ENCODE peak calls at places on chromosome 14, in ten cellular contexts. S is lower leg skin, O is ureter, Y is iPS DF 19.7, U is NCI-H146, J is GM23338, M is tibial nerve, R is NCI-H524 treated with DMSO at 0.1 percent for 48 hours, G is NCI-H345, Q is dermis microvascular lymphatic vessel endothelial cell. C is an unnamed sample.

GRCh38 chr14:50719911-50720759 is 52.0 kb upstream of the SAV1 start:
- DNase-seq in Y (no peak), J (no peak), U (no peak), G (no peak), O (no peak), R (no peak), S (no peak), M (no peak), Q (no peak), C (no peak)

GRCh38 chr14:99902925-99903324 is 109.7 kb downstream of the EML1 start:
- DNase-seq in G (no peak), Q (no peak), Y (no peak), O (no peak), M (no peak), S (no peak), J (no peak), R (no peak), U (no peak), C (no peak)

GRCh38 chr14:91252901-91253794 is 8.6 kb upstream of the GPR68 start:
- DNase-seq in J (peak; percentile 88), R (no peak), U (peak; percentile 33), Y (no peak), S (no peak), M (no peak), O (no peak), G (peak; percentile 37), Q (no peak), C (no peak)

GRCh38 chr14:23537351-23538048 is 14.1 kb downstream of the ZFHX2 start:
- DNase-seq in O (no peak), R (no peak), S (no peak), U (no peak), M (no peak), G (no peak), Y (peak; percentile 98), Q (peak; percentile 21), J (peak; percentile 97), C (no peak)

GRCh38 chr14:104332634-104333270 is 194.4 kb downstream of the KIF26A start:
- DNase-seq in U (no peak), O (peak; percentile 41), R (no peak), S (peak; percentile 86), M (peak; percentile 43), Q (no peak), G (no peak), Y (no peak), J (no peak), C (no peak)

GRCh38 chr14:77190977-77191376 is 9.4 kb downstream of the TMEM63C start:
- DNase-seq in M (no peak), U (no peak), O (no peak), Y (no peak), G (no peak), Q (no peak), S (no peak), R (no peak), J (peak; percentile 40), C (no peak)

GRCh38 chr14:21063479-21063878 is 5.9 kb downstream of the RNASE8 start:
- DNase-seq in G (no peak), Q (no peak), M (peak; percentile 23), Y (no peak), S (peak; percentile 80), U (no peak), R (no peak), J (peak; percentile 23), O (no peak), C (peak; percentile 62)

GRCh38 chr14:73203527-73203926 is 33.8 kb upstream of the PAPLN start:
- DNase-seq in Q (no peak), U (no peak), G (no peak), M (no peak), Y (no peak), R (no peak), J (peak; percentile 28), O (no peak), S (no peak), C (no peak)

GRCh38 chr14:94654071-94654974 is 42.1 kb downstream of the SERPINA3 start:
- DNase-seq in M (no peak), U (no peak), S (peak; percentile 48), O (peak; percentile 41), R (peak; percentile 72), Y (no peak), G (no peak), J (no peak), Q (no peak), C (no peak)